ENCODE peak calls at places on chromosomes 11 and 22, in five cellular contexts. E, D, H, C and J are unnamed samples.

GRCh38 chr11:112355726-112356125 is 95.1 kb upstream of the PLET1 start:
- DNase-seq in C (no peak), E (no peak), D (no peak), H (peak), J (peak)

GRCh38 chr11:5348516-5349194 is 2.7 kb upstream of the OR51B6 start:
- DNase-seq in C (no peak), D (no peak), H (no peak), E (no peak), J (no peak)

GRCh38 chr11:112160452-112160851 is 3.4 kb downstream of the IL18 start:
- DNase-seq in E (no peak), C (no peak), H (no peak), D (no peak), J (no peak)

GRCh38 chr11:132405728-132406127 is 1035.3 kb downstream of the NTM start:
- DNase-seq in H (no peak), C (no peak), D (no peak), E (no peak), J (no peak)

GRCh38 chr11:70020336-70021214 is 57.5 kb upstream of the ANO1 start:
- DNase-seq in H (no peak), C (no peak), E (no peak), D (no peak), J (no peak)

GRCh38 chr11:119995730-119996491 is 142.0 kb downstream of the TRIM29 start:
- DNase-seq in C (no peak), D (no peak), E (no peak), H (no peak), J (no peak)

GRCh38 chr22:19287889-19288288 is 3.6 kb downstream of the CLTCL1 start:
- DNase-seq in C (no peak), H (peak), E (no peak), D (no peak), J (no peak)

GRCh38 chr11:70641366-70641765 is 243.0 kb downstream of the CTTN start:
- DNase-seq in E (no peak), C (no peak), D (no peak), H (peak), J (no peak)

GRCh38 chr11:21343204-21343603 is 673.8 kb downstream of the NELL1 start:
- DNase-seq in E (no peak), H (no peak), C (no peak), D (no peak), J (no peak)

GRCh38 chr11:128745296-128746183 is 51.7 kb downstream of the FLI1 start:
- DNase-seq in D (no peak), E (no peak), H (peak), C (peak), J (no peak)

GRCh38 chr11:17986007-17986710 is 26.7 kb downstream of the SERGEF start:
- DNase-seq in E (peak), H (peak), D (peak), C (peak), J (no peak)

GRCh38 chr11:82846037-82846383 is 54.2 kb downstream of the PRCP start:
- DNase-seq in C (no peak), E (no peak), D (no peak), H (no peak), J (no peak)

GRCh38 chr11:2149471-2150205 is 10.4 kb upstream of the IGF2 start:
- DNase-seq in E (no peak), C (no peak), H (no peak), D (no peak), J (no peak)

GRCh38 chr11:2153581-2154194 is 7.3 kb downstream of the INS start:
- DNase-seq in D (no peak), C (no peak), E (no peak), H (no peak), J (no peak)

GRCh38 chr11:2150206-2150847 is 10.7 kb downstream of the INS start:
- DNase-seq in C (no peak), H (peak), E (peak), D (no peak), J (no peak)

GRCh38 chr11:2154195-2154585 is 6.8 kb downstream of the INS start:
- DNase-seq in C (no peak), H (no peak), D (no peak), E (no peak), J (no peak)

DNA sequence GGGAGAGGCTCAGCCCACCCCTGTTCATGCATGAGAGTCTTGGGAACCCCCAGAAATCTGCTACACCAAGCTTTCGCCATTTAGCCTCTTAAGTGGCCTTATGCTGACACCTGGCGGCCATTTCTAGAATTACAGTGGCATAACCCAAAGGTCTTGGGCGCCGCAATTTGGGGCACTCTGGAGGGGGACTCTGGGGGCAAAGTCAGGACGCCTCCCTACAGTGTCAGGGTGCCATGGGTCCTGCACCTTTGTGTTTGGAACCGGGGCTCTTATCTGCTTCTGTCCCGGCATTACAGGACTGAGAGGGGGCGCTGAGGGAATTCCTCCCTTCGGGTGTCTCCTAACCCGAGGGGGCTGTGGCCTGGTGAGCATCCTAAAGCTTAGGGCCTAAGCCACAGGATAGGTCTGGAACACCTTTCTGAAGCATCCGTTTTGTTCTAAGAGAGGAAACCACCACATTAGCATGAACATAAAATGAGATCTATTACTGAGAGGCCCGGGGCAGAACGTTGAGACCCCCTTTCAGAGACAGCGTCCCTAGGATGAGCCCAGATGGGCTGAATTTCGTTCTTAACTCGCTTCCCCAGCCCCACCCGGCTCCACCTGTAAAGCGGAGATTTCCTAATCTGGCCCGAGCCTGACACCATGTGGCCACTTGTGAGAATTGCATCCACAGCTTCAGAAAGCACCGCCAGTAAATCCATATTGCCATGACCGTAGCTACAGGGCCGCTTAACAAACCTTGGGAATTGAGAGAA is 9.3 kb downstream of the INS start:
- DNase-seq in C (no peak), E (peak), H (peak), D (peak), J (peak)
- H3K4me3 ChIP-seq in C (no peak), E (peak), H (no peak), D (no peak), J (no peak)

DNA sequence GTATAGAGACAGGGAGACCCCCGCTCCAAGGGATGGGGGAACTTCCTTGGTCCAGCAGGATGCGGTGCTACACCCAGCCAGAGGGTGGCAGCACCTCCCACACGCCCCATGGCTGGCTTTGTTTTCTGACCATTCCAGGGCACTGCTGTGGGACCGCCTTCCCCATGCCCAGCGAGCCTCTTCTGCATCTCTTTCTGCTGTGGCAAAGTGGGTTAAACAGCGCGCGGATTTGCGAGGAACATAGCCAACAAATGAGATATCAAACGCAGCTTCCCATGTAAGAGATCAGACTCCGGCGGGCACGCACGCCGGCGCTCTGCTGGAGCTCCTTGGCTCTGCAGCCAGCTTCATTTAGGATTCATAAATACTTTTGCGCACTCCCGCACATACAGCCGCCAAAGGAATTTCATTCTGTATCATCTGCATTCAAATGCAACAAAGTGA is 485.8 kb upstream of the CADM1 start:
- DNase-seq in E (no peak), D (no peak), C (no peak), H (no peak), J (no peak)
- H3K4me3 ChIP-seq in E (no peak), D (no peak), C (no peak), H (no peak), J (no peak)

GRCh38 chr11:45665206-45665932 is at the start of gene CHST1:
- DNase-seq in E (no peak), H (peak), D (peak), C (no peak), J (no peak)
- H3K4me3 ChIP-seq in E (peak), H (peak), D (peak), C (peak), J (peak)

DNA sequence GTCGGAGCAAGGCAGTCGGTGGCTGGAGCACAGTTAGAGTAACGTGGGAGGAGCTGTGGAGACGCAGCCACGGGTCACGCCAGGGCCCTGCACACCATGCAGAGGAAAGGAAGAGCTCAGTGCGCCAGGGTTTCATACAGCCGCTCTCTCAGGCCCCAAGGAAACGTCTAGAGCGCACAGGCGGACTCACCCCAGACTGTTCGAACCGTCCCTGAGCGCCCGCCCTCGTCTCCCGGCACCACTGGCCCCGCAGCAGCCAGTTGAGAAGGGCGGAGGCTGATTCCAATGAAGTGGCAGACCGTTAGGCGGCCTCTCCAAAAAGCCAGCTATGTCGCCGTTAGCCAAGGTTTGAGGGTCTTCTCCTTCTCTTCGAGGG is 483 bp upstream of the HYLS1 start:
- DNase-seq in C (no peak), E (peak), D (peak), H (peak), J (no peak)
- H3K4me3 ChIP-seq in C (peak), E (peak), D (peak), H (peak), J (no peak)